ENCODE peak calls at places on chromosomes 13 and 19, in four cellular contexts. I, W, R and U are unnamed samples. For H3K27me3 and H3K36me3, the result is how much of the 10 kb centered on the place peaks cover.

GRCh38 chr13:65530688-65531087 is 1699.4 kb downstream of the PCDH9 start:
- DNase-seq in I (no peak), R (no peak), W (no peak), U (no peak)

GRCh38 chr19:4717191-4717965 is 6.3 kb downstream of the DPP9 start:
- DNase-seq in R (peak), W (no peak), I (no peak), U (peak)

GRCh38 chr13:29507356-29507755 is 88.1 kb downstream of the SLC7A1 start:
- DNase-seq in W (no peak), R (no peak), I (no peak), U (peak)

GRCh38 chr19:1861599-1862031 is 1.8 kb downstream of the KLF16 start:
- DNase-seq in W (no peak), R (no peak), I (no peak), U (no peak)

GRCh38 chr19:44552324-44552723 is 22.8 kb upstream of the CEACAM20 start:
- DNase-seq in I (no peak), R (peak), W (peak), U (peak)

GRCh38 chr19:33459220-33459619 is 62.4 kb downstream of the PEPD start:
- DNase-seq in I (no peak), W (no peak), R (no peak), U (no peak)

GRCh38 chr13:20945952-20946383 is 43.4 kb upstream of the XPO4 start:
- DNase-seq in R (no peak), W (no peak), I (no peak), U (peak)

GRCh38 chr13:39281539-39282150 is 243.4 kb downstream of the NHLRC3 start:
- DNase-seq in W (no peak), R (no peak), I (no peak), U (no peak)

GRCh38 chr19:13611596-13611995 is 105.3 kb upstream of the CACNA1A start:
- DNase-seq in I (no peak), R (no peak), W (no peak), U (no peak)

GRCh38 chr19:29503140-29503758 is 22.5 kb upstream of the VSTM2B start:
- DNase-seq in R (no peak), I (no peak), W (no peak), U (no peak)
- H3K4me3 ChIP-seq in R (no peak), I (no peak), W (no peak), U (no peak)

DNA sequence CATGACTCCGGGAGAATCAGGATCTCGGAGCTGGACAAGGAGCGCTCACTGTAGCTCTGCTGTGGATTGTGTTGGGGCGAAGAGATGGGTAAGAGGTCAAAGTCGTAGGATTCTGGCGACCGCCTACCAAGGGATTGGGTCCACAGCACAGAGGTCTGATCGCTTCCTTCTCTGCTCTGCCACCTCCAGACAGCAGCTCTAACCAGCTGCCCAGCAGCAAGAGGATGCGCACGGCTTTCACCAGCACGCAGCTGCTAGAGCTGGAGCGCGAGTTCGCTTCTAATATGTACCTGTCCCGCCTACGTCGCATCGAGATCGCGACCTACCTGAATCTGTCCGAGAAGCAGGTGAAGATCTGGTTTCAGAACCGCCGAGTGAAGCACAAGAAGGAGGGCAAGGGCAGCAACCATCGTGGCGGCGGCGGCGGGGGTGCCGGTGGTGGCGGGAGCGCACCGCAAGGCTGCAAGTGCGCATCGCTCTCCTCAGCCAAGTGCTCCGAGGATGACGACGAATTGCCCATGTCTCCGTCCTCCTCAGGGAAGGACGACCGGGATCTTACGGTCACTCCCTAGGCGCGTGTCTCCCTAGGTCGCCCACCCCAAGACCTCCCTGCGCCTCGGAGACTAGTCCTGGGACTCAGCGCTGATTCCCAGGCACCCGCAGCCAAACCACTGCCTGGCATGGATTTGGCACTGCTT is 1.2 kb downstream of the GSX1 start:
- DNase-seq in R (no peak), W (no peak), I (no peak), U (no peak)
- H3K27me3 ChIP-seq in R (under half), W (half or more), I (under half), U (half or more)

DNA sequence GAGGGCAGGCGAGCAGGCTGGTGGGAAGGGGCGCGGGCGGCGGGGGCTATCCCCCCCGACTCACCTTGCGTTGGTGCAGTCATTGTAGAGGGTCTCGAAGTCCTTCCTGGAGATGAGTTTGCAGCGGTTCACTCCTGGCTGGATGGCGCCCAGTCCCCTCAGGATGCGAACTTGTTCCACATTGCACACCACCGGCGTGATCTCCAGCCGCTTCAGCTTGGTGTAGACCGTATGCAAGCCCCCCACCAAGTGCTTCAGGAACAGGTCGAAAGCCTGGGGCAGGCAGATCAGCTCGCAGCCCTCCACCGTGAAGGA is 1.2 kb downstream of the DACH1 start:
- DNase-seq in W (no peak), I (no peak), R (no peak), U (no peak)
- H3K36me3 ChIP-seq in W (under half), I (under half), R (under half), U (under half)

DNA sequence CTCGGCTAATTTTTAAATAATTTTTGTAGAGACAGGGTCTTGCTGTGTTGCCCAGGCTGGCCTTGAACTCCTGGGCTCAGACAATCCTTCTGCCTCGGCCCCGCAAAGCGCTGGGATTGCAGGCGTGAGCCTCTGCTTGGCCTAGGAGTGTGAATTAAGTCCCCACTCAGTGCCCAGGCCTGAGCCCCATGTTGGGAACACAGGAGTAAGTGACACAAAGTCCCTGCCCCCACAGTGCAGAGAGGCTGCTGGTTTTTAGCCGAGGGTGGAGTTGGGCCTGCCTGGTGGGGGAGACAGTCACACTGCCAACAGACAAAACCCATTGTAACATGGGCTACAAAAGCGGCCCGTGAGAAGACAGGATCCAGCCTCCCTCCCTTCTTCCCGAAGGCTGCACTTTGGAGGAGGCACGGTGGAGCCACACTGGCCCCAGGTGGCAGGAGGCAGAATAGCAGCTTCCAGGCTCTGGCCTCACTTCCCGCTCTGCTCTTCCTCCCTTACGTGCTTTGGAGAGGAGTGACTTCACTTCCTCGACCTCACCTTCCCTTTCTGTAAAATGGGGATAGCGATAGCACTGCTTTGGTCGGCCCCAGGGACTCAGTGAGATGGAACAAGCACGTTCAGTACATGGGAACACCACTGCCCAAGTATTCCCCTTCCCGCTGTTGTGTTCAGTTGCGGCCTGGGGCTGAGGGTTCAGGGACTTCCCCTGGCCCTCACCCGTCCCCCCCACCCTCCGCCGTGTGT is 15.2 kb upstream of the EHD2 start:
- DNase-seq in R (peak), W (peak), I (peak), U (peak)
- H3K4me3 ChIP-seq in R (no peak), W (no peak), I (no peak), U (no peak)

GRCh38 chr19:29492761-29493160 is 33.0 kb upstream of the VSTM2B start:
- DNase-seq in R (peak), I (no peak), W (no peak), U (no peak)

GRCh38 chr19:29487432-29487831 is 38.4 kb upstream of the VSTM2B start:
- DNase-seq in W (peak), R (peak), I (no peak), U (no peak)

GRCh38 chr19:29491995-29492577 is 33.7 kb upstream of the VSTM2B start:
- DNase-seq in R (peak), I (peak), W (no peak), U (no peak)

GRCh38 chr19:29491491-29491890 is 34.3 kb upstream of the VSTM2B start:
- DNase-seq in W (no peak), R (no peak), I (peak), U (no peak)

DNA sequence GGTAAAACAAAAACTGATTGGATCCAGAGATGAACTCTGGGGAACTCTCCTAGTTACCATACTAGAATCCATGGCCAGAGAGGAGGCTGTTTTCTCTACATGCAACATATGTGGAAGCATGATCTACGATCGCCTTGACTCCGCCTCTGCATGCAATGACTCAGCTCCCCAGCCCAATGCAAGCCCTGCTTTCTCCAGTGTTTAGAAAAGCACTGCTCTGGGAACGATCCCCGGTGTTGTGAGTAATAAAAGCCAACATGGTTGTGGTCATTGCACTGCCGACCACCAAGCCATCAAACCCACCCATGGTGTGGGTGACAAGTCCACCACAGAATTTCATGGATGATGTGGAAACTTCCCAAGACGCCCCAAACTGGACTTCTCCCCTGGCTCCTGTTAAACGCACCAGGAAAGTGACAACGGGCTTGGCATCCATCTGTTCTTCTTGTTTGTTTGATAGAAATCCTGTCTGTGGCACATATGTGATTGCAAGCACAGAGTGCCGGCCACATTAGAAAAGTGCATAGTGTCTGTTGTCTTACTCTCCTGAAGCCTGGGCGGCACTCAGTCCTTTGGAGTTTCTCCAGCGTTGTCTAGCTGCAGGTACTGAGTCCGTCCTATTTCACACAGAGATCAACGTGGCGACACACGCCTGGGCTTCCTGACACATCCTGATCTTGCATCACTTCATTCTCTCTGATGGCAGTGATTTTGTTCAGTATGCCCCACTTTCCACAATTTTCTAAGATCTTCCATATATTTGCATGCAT is 36.4 kb upstream of the VSTM2B start:
- DNase-seq in R (peak), W (no peak), I (peak), U (no peak)
- H3K27me3 ChIP-seq in R (under half), W (under half), I (under half), U (under half)

DNA sequence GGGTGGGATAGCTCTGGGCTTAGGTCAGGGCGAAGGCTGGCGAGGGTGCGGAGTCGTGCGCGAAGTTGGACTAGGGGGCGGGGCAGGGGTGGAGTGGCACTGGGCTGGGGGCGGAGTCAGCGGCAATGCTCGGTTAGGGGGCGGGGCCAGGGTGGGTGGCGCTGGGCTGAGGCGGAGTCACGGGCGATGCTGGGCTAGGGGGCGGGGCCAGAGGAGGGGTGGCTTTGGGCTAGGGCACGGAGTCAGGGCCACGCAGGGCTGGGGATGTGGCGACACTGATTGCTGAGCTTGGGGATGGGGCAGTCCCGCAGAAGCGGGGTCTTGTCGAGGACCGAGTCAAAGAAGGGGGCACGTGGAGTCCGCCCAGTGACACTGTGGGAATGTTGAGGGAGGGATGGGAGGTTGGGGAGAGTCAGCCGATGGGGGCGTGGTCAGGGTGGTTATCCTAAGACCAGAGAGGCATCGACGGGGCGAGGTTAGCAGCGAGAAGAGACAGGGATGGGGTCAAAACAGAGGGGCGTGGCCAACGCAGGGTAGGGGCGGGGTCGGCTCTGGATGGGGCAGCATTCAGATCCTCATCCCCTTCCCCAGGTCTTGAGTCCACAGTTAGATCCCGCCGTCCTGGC is 8.7 kb downstream of the HOMER3 start:
- DNase-seq in W (no peak), I (peak), R (peak), U (peak)
- H3K36me3 ChIP-seq in W (under half), I (under half), R (under half), U (under half)

GRCh38 chr13:46378411-46378810 is 8.6 kb downstream of the RUBCNL start:
- DNase-seq in I (no peak), R (no peak), W (no peak), U (no peak)

GRCh38 chr13:46385946-46386345 is 1.1 kb downstream of the RUBCNL start:
- DNase-seq in R (no peak), I (no peak), W (no peak), U (no peak)

GRCh38 chr13:46380242-46380641 is 6.8 kb downstream of the RUBCNL start:
- DNase-seq in W (no peak), R (no peak), I (no peak), U (no peak)

GRCh38 chr13:46383383-46383782 is 3.7 kb downstream of the RUBCNL start:
- DNase-seq in W (no peak), I (no peak), R (no peak), U (no peak)

DNA sequence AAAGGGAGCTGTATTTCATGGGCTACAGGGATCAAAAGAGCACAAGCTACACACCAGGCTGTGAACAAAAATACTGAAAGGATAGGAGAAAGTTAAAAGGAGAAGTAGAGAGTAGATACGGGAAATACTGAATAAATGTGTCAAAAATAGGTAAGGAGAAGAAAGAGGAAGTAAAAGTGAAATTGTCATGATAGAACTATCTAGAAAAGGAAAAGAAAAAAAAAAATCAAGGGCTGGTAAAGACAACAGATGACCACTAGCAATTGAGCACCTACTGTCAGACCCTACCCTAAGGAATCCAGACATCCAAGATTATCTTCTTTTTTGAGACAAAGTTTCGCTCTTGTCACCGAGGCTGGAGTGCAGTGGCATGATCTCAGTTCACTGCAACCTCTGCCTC is 4.8 kb downstream of the RUBCNL start:
- DNase-seq in W (no peak), I (no peak), R (no peak), U (no peak)
- H3K4me3 ChIP-seq in W (no peak), I (no peak), R (no peak), U (no peak)

GRCh38 chr19:49880162-49880869 is 2.8 kb downstream of the TBC1D17 start:
- DNase-seq in I (no peak), R (no peak), W (no peak), U (no peak)
- H3K27me3 ChIP-seq in I (under half), R (under half), W (under half), U (under half)

GRCh38 chr19:52291781-52292180 is 5.2 kb upstream of the ZNF480 start:
- DNase-seq in I (no peak), R (no peak), W (no peak), U (peak)

GRCh38 chr19:52286256-52286655 is 10.7 kb upstream of the ZNF480 start:
- DNase-seq in I (no peak), R (no peak), W (no peak), U (peak)
- H3K36me3 ChIP-seq in I (half or more), R (under half), W (half or more), U (under half)